ENCODE peak calls at places on chromosomes 7 and 10, in six cellular contexts. N is astrocyte, F is MM.1S, X is AG04449, U is hepatocyte, M is H9. J is an unnamed sample.

GRCh38 chr10:104267721-104268690 is 978 bp upstream of the GSTO2 start:
- DNase-seq in N (no peak), F (no peak), X (no peak), U (no peak), M (no peak), J (no peak)

GRCh38 chr10:76878514-76878913 is 759.1 kb downstream of the KCNMA1 start:
- DNase-seq in N (no peak), F (no peak), X (no peak), U (no peak), M (no peak), J (no peak)

GRCh38 chr7:47535033-47535703 is 46.7 kb downstream of the TNS3 start:
- DNase-seq in N (peak), F (no peak), X (no peak), U (peak), M (no peak), J (no peak)

GRCh38 chr7:85018498-85018897 is 168.4 kb downstream of the SEMA3D start:
- DNase-seq in N (no peak), F (no peak), X (no peak), U (no peak), M (no peak), J (no peak)

GRCh38 chr10:46175311-46175710 is 111.5 kb upstream of the ANTXRL start:
- DNase-seq in N (no peak), F (no peak), X (no peak), U (no peak), M (no peak), J (no peak)

GRCh38 chr10:71266918-71267442 is 52.1 kb upstream of the SLC29A3 start:
- DNase-seq in N (no peak), F (no peak), X (no peak), U (no peak), M (no peak), J (no peak)

GRCh38 chr7:5495581-5496375 is 72.1 kb upstream of the TNRC18 start:
- DNase-seq in N (no peak), F (no peak), X (no peak), U (no peak), M (no peak), J (no peak)

GRCh38 chr7:49398730-49399129 is 374.7 kb upstream of the VWC2 start:
- DNase-seq in N (peak), F (peak), X (no peak), U (no peak), M (no peak), J (no peak)

GRCh38 chr7:93601363-93601762 is 26.8 kb upstream of the CALCR start:
- DNase-seq in N (no peak), F (no peak), X (no peak), U (no peak), M (peak), J (no peak)

GRCh38 chr7:150734293-150734692 is 2.9 kb upstream of the GIMAP5 start:
- DNase-seq in N (no peak), F (no peak), X (no peak), U (no peak), M (no peak), J (peak)

GRCh38 chr10:86267286-86268195 is 99.1 kb downstream of the GRID1 start:
- DNase-seq in N (no peak), F (no peak), X (no peak), U (no peak), M (peak), J (no peak)

GRCh38 chr7:5452470-5452899 is 28.9 kb upstream of the TNRC18 start:
- DNase-seq in N (no peak), F (no peak), X (no peak), U (no peak), M (no peak), J (no peak)

GRCh38 chr10:541750-542371 is 147.6 kb downstream of the DIP2C start:
- DNase-seq in N (no peak), F (no peak), X (no peak), U (no peak), M (no peak), J (peak)

GRCh38 chr7:107201795-107202450 is 33.1 kb downstream of the HBP1 start:
- DNase-seq in N (no peak), F (peak), X (no peak), U (peak), M (peak), J (peak)

GRCh38 chr7:116258734-116259133 is 48.4 kb downstream of the TES start:
- DNase-seq in N (no peak), F (peak), X (no peak), U (peak), M (no peak), J (peak)

GRCh38 chr7:38374507-38374906 is 101.1 kb upstream of the TARP start:
- DNase-seq in N (no peak), F (peak), X (no peak), U (peak), M (no peak), J (peak)

GRCh38 chr7:155947051-155947450 is 134.8 kb upstream of the SHH start:
- DNase-seq in N (peak), F (no peak), X (no peak), U (no peak), M (no peak), J (no peak)

GRCh38 chr10:80168679-80169380 is 36.3 kb downstream of the PLAC9 start:
- DNase-seq in N (no peak), F (peak), X (no peak), U (no peak), M (peak), J (peak)
- TF ChIP-seq CTCF in N (no peak), F (peak), X (no peak), U (no peak), M (peak), J (peak)

GRCh38 chr7:140358024-140358770 is 40.1 kb downstream of the SLC37A3 start:
- DNase-seq in N (no peak), F (no peak), X (no peak), U (no peak), M (no peak), J (no peak)

GRCh38 chr7:140358771-140359095 is 39.6 kb downstream of the SLC37A3 start:
- DNase-seq in N (no peak), F (no peak), X (no peak), U (no peak), M (no peak), J (no peak)

GRCh38 chr7:140364819-140365218 is 33.5 kb downstream of the SLC37A3 start:
- DNase-seq in N (no peak), F (no peak), X (no peak), U (no peak), M (no peak), J (no peak)

DNA sequence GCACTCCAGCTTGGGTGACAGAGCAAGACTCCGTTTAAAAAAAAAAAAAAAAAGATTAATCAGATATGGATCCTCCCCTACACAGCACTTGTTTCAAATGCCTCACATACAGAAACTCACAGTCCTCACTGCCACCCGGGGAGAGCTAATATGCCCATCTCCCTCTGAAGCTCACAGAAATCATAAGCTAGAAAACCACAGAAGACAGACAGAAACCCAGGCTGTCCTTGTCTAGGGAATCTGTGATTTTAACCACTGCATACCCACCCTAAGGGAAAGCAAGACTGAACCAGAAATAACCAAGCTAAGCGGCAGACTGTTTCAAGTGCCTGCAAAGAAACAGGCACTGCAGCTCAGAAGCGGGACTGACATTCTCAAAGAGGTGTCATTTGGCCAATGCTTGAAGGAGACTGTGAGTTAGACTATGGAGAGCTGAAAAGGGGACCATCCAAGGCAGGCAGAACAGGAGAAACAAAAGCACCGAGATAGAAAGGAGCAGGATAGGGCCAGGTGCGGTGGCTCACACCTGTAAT is 37.6 kb downstream of the SLC37A3 start:
- DNase-seq in N (no peak), F (no peak), X (no peak), U (no peak), M (no peak), J (no peak)
- TF ChIP-seq CTCF in N (no peak), F (no peak), X (no peak), U (no peak), M (no peak), J (no peak)

GRCh38 chr7:128868624-128869137 is 6.0 kb downstream of the ATP6V1F start:
- DNase-seq in N (no peak), F (no peak), X (no peak), U (no peak), M (no peak), J (no peak)
- TF ChIP-seq CTCF in N (no peak), F (no peak), X (no peak), U (no peak), M (no peak), J (no peak)

GRCh38 chr10:129767751-129768150 is 196.3 kb downstream of the EBF3 start:
- DNase-seq in N (no peak), F (no peak), X (no peak), U (no peak), M (no peak), J (no peak)

GRCh38 chr10:129764901-129765663 is 199.0 kb downstream of the EBF3 start:
- DNase-seq in N (no peak), F (no peak), X (no peak), U (no peak), M (peak), J (no peak)

GRCh38 chr10:129768437-129769355 is 195.4 kb downstream of the EBF3 start:
- DNase-seq in N (no peak), F (no peak), X (no peak), U (no peak), M (peak), J (no peak)

GRCh38 chr10:129765664-129766550 is 198.2 kb downstream of the EBF3 start:
- DNase-seq in N (no peak), F (no peak), X (no peak), U (no peak), M (peak), J (no peak)

GRCh38 chr10:129766611-129767550 is 197.2 kb downstream of the EBF3 start:
- DNase-seq in N (no peak), F (no peak), X (no peak), U (no peak), M (peak), J (no peak)
- TF ChIP-seq CTCF in N (no peak), F (no peak), X (no peak), U (no peak), M (no peak), J (no peak)

J was measured in GM13976.